ENCODE peak calls at places on chromosomes 2 and 18, in six cellular contexts. T is anterior cingulate cortex, R is Peyer's patch, S is AG10803, D is A549, Z is WTC11. X is an unnamed sample.
A peak's percentile ranks its signal among the peaks of the same experiment; 100 is the strongest.

GRCh38 chr2:217150236-217150635 is 290.4 kb upstream of the TNP1 start:
- DNase-seq in T (no peak), R (no peak), S (peak; percentile 56), D (no peak), Z (no peak), X (no peak)

GRCh38 chr2:231985823-231986261 is 24.3 kb downstream of the DIS3L2 start:
- DNase-seq in T (no peak), R (no peak), S (no peak), D (no peak), Z (peak; percentile 61), X (no peak)

GRCh38 chr2:101135412-101136296 is 15.5 kb downstream of the TBC1D8 start:
- DNase-seq in T (no peak), R (no peak), S (no peak), D (no peak), Z (peak; percentile 33), X (no peak)

GRCh38 chr2:46893231-46893943 is 22.2 kb downstream of the MCFD2 start:
- DNase-seq in T (no peak), R (no peak), S (no peak), D (no peak), Z (no peak), X (no peak)

GRCh38 chr2:241558532-241559488 is at the start of gene BOK:
- DNase-seq in T (no peak), R (peak; percentile 72), S (peak; percentile 76), D (peak; percentile 76), Z (peak; percentile 88), X (no peak)

GRCh38 chr2:63827749-63828148 is 13.9 kb upstream of the UGP2 start:
- DNase-seq in T (no peak), R (no peak), S (peak; percentile 95), D (no peak), Z (no peak), X (no peak)

GRCh38 chr18:22488554-22488953 is 70.8 kb upstream of the CTAGE1 start:
- DNase-seq in T (no peak), R (no peak), S (peak; percentile 26), D (no peak), Z (no peak), X (no peak)

GRCh38 chr2:66839551-66840320 is 404.8 kb downstream of the MEIS1 start:
- DNase-seq in T (no peak), R (no peak), S (peak; percentile 98), D (no peak), Z (no peak), X (no peak)

GRCh38 chr18:13481331-13481730 is 245.0 kb downstream of the FAM210A start:
- DNase-seq in T (no peak), R (no peak), S (no peak), D (no peak), Z (no peak), X (no peak)

GRCh38 chr2:195319548-195320415 is 337.2 kb upstream of the SLC39A10 start:
- DNase-seq in T (no peak), R (no peak), S (no peak), D (no peak), Z (no peak), X (no peak)

GRCh38 chr2:121539722-121540469 is 9.2 kb downstream of the RNU4ATAC start:
- DNase-seq in T (no peak), R (no peak), S (peak; percentile 43), D (no peak), Z (no peak), X (no peak)

GRCh38 chr2:44233450-44234128 is 41.7 kb upstream of the SLC3A1 start:
- DNase-seq in T (no peak), R (no peak), S (peak; percentile 73), D (peak; percentile 81), Z (no peak), X (no peak)

GRCh38 chr18:55326134-55326533 is 261.9 kb downstream of the TCF4 start:
- DNase-seq in T (no peak), R (no peak), S (no peak), D (no peak), Z (no peak), X (no peak)

GRCh38 chr18:21452808-21453511 is 147.5 kb downstream of the ESCO1 start:
- DNase-seq in T (no peak), R (no peak), S (peak; percentile 72), D (no peak), Z (no peak), X (no peak)

GRCh38 chr2:105827351-105828096 is 82.8 kb downstream of the NCK2 start:
- DNase-seq in T (no peak), R (no peak), S (no peak), D (no peak), Z (no peak), X (no peak)

GRCh38 chr2:1564506-1564905 is 151.2 kb downstream of the TPO start:
- DNase-seq in T (no peak), R (no peak), S (no peak), D (no peak), Z (no peak), X (no peak)

GRCh38 chr18:26646897-26647296 is 98.5 kb upstream of the KCTD1 start:
- DNase-seq in T (no peak), R (no peak), S (no peak), D (no peak), Z (no peak), X (no peak)

GRCh38 chr2:215476424-215476823 is 40.6 kb upstream of the FN1 start:
- DNase-seq in T (no peak), R (no peak), S (peak; percentile 45), D (no peak), Z (no peak), X (no peak)

X was measured in NCI-H446.